ENCODE peak calls at places on chromosomes 13 and 19, in four cellular contexts. E is HEK293T; F is activated CD8-positive, alpha-beta memory T cell treated with anti-CD3 and anti-CD28 coated beads for 1 hour; V is heart right ventricle. W is an unnamed sample.
A peak's percentile ranks its signal among the peaks of the same experiment; 100 is the strongest.

GRCh38 chr13:98495627-98496238 is 81.2 kb downstream of the STK24 start:
- DNase-seq in E (no peak), F (no peak), V (no peak), W (no peak)

GRCh38 chr19:49338691-49339363 is 3.6 kb downstream of the CD37 start:
- DNase-seq in E (peak; percentile 55), F (no peak), V (peak; percentile 69), W (peak; percentile 57)

GRCh38 chr19:16339361-16339725 is 14.7 kb downstream of the KLF2 start:
- DNase-seq in E (no peak), F (no peak), V (no peak), W (no peak)

GRCh38 chr19:4352701-4353121 is 9.3 kb downstream of the MPND start:
- DNase-seq in E (peak; percentile 62), F (peak; percentile 43), V (no peak), W (peak; percentile 51)

GRCh38 chr13:91014696-91015095 is 332.8 kb upstream of the MIR17HG start:
- DNase-seq in E (no peak), F (no peak), V (no peak), W (no peak)

GRCh38 chr13:111095031-111095840 is 19.9 kb upstream of the ARHGEF7 start:
- DNase-seq in E (no peak), F (no peak), V (no peak), W (no peak)

GRCh38 chr13:46551410-46552301 is 1.3 kb upstream of the LRCH1 start:
- DNase-seq in E (peak; percentile 69), F (peak; percentile 52), V (peak; percentile 85), W (peak; percentile 51)

GRCh38 chr13:39765801-39766463 is 110.5 kb downstream of the COG6 start:
- DNase-seq in E (no peak), F (no peak), V (peak; percentile 26), W (peak; percentile 5)

GRCh38 chr19:31066385-31066784 is 282.9 kb downstream of the TSHZ3 start:
- DNase-seq in E (peak; percentile 17), F (no peak), V (no peak), W (peak; percentile 64)

GRCh38 chr13:40613192-40613818 is 53.1 kb downstream of the FOXO1 start:
- DNase-seq in E (peak; percentile 23), F (peak; percentile 23), V (peak; percentile 60), W (no peak)

GRCh38 chr19:50384685-50385535 is 763 bp downstream of the POLD1 start:
- DNase-seq in E (no peak), F (no peak), V (no peak), W (no peak)

GRCh38 chr19:8265872-8266271 is 42.3 kb downstream of the CD320 start:
- DNase-seq in E (no peak), F (no peak), V (no peak), W (no peak)

W was measured in A549.